ENCODE peak calls at places on chromosomes 3 and 15, in ten cellular contexts. N, Z, J, S, C, K, Y, D, B and X are unnamed samples. For H3K9me3, the result is how much of the 10 kb centered on the place peaks cover.

GRCh38 chr3:5095879-5096278 is 26.2 kb upstream of the ARL8B start:
- DNase-seq in B (no peak), K (no peak), S (no peak), D (no peak), J (no peak), Z (peak), Y (peak), C (no peak), N (peak), X (peak)

GRCh38 chr3:107574650-107575049 is 51.9 kb downstream of the BBX start:
- DNase-seq in Y (peak), B (no peak), Z (no peak), K (peak), S (no peak), N (peak), C (no peak), D (no peak), J (no peak), X (peak)

GRCh38 chr3:30300844-30301243 is 305.6 kb upstream of the TGFBR2 start:
- DNase-seq in J (no peak), Y (peak), K (no peak), D (no peak), C (no peak), B (no peak), N (no peak), S (no peak), Z (no peak), X (no peak)

GRCh38 chr15:80684697-80685096 is 10.4 kb upstream of the ABHD17C start:
- DNase-seq in B (no peak), D (no peak), C (no peak), J (no peak), N (no peak), Y (no peak), Z (no peak), K (no peak), S (no peak), X (no peak)

GRCh38 chr15:92597548-92597947 is 58.0 kb downstream of the FAM174B start:
- DNase-seq in Y (no peak), K (no peak), D (no peak), S (peak), B (no peak), N (no peak), C (no peak), Z (no peak), J (no peak), X (no peak)

GRCh38 chr3:42149537-42150426 is 58.6 kb downstream of the TRAK1 start:
- DNase-seq in C (peak), S (peak), J (no peak), B (peak), D (no peak), N (no peak), K (no peak), Y (no peak), Z (no peak), X (no peak)

GRCh38 chr3:37922721-37923575 is 61.3 kb downstream of the CTDSPL start:
- DNase-seq in D (no peak), K (no peak), S (peak), C (peak), Z (no peak), N (peak), J (no peak), B (no peak), Y (no peak), X (peak)

GRCh38 chr3:106013971-106014370 is 145.2 kb upstream of the CBLB start:
- DNase-seq in J (no peak), N (peak), C (no peak), K (peak), Y (no peak), S (no peak), Z (no peak), B (no peak), D (no peak), X (no peak)

GRCh38 chr3:116198087-116198486 is 247.2 kb downstream of the LSAMP start:
- DNase-seq in D (no peak), J (no peak), B (no peak), K (no peak), S (no peak), N (peak), Z (no peak), Y (no peak), C (no peak), X (no peak)

GRCh38 chr3:115469649-115470048 is 153.7 kb upstream of the GAP43 start:
- DNase-seq in C (no peak), N (no peak), B (no peak), S (no peak), Z (no peak), Y (no peak), D (no peak), K (no peak), J (no peak), X (no peak)

DNA sequence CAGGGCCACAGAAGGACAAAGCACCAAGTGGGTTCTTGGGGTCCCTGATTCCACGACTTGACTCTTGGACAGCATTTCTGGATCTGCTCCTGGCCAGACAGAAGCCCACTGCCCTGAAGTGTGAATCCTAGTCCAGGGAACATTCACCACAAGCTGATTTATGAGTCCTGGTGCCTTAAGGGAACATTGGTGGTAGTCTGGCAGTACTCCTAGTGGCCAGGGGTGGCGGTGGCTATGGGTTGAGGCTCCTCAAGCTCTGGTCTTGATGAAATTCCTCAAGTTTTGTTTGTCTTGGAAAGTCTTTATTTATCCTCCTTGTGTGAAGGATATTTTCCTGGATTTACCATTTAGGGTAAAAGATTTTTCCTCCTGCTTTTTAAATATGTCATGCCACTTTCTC is 307.5 kb downstream of the PYDC2 start:
- DNase-seq in D (no peak), B (no peak), K (no peak), N (no peak), Z (no peak), S (no peak), Y (no peak), C (no peak), J (no peak), X (no peak)
- TF ChIP-seq CTCF in D (no peak), B (no peak), K (no peak), N (no peak), Z (no peak), S (no peak), Y (peak), C (no peak), J (no peak), X (no peak)

GRCh38 chr15:25175033-25175788 is 220.4 kb downstream of the SNRPN start:
- DNase-seq in D (peak), Z (peak), K (no peak), Y (no peak), B (peak), C (peak), J (no peak), N (no peak), S (peak), X (no peak)
- H3K9me3 ChIP-seq in D (half or more), Z (under half), K (under half), Y (under half), B (under half), C (under half), J (half or more), N (half or more), S (half or more), X (under half)

DNA sequence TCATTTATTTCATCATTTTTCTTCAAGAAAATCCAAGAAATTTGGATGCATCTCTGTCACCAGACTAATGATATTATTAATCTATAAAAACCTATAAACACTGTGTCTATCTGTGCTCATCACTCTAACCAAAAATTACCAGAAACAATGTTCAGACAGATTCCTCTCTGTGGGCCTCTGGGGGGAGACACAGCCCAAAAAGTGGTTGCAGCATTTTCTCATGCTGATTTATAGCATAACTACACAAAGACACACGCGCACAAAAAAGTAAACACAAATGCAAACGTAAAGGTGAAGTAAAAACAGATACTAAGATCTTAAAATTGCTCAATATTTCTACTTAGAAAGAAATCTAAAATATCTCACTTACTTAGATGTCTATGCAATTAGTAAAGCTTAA is 976.0 kb downstream of the GBE1 start:
- DNase-seq in D (no peak), S (no peak), C (no peak), Z (no peak), K (no peak), J (no peak), N (no peak), Y (peak), B (no peak), X (no peak)
- TF ChIP-seq CTCF in D (no peak), S (no peak), C (no peak), Z (no peak), K (peak), J (no peak), N (no peak), Y (peak), B (no peak), X (no peak)

DNA sequence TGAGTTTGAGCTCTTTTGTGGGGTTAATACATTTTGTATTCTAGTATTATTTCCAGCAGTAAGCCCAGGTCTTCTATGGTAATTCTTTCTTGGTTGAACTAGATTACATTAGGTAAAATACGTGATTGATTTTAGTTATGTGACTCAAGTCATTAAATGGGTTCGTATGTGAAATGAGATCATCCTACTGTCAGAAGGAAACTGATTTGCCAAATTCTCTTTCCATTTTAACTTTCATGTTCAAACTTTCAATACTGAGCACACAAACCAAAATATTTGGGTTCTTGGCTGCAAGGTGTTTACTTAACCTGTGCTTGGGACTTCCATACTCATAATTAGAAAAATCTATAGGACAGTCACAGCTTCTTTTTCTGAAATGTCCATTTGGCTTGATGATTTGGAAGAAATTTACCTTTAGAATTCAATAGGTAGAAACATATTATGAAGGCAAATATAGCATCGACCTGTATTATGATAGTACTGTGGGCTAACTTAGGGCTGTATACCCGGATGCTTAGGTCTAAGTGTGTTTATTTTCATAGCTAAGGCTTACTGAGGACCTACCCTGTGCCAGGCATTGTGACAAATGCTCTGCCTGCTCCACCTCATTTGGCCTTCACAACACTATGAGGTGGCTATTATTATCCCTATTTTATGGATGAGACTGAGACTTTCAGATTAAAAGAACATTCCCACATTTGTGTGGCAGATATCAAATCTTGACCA is 631.8 kb upstream of the GRM7 start:
- DNase-seq in D (no peak), B (no peak), K (no peak), N (no peak), J (no peak), Y (no peak), Z (no peak), S (no peak), C (no peak), X (no peak)
- H3K9me3 ChIP-seq in D (under half), B (under half), K (under half), N (under half), J (under half), Y (under half), Z (under half), S (under half), C (under half), X (under half)

DNA sequence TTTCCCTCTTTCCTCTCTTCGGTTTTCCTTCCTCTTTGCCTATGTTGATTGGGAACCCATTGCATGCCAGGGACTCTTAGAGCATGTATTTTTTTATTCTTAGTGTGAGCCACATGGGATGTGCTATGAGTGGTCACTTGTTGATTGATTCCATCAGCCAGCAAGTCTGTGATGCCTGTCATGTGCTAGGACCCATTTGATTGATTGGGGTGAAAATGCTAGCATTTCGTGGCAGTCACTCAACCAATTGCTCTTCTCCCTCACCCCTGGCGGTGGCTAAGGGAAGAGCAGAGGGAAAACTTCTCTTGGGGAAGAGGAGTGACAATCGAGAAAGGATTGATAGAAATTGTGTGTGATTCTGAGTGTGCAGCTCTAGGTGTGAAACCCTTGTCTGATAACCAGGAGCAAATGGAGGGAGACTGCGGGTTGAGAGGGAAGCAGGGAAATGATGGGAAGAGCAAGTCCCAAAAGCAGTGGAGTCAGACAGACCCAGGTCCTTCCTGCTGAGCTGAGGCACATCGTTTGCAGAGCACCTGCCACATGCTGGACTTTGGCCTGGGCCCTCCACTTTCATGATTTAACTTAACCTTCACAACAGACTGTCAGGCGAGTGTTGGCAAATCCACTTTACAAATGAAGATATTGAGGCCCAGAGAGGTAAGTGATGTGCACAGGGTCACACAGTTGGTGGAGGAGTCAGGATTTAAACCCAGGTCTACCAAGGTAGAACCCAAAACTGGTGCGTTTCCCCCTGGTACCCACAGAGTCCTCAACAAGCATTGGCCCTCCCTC is 40.0 kb downstream of the SLC6A11 start:
- DNase-seq in J (no peak), S (no peak), D (no peak), Y (peak), N (no peak), K (no peak), C (no peak), B (no peak), Z (no peak), X (no peak)
- TF ChIP-seq CTCF in J (no peak), S (no peak), D (no peak), Y (peak), N (peak), K (peak), C (no peak), B (peak), Z (no peak), X (peak)

GRCh38 chr15:25061808-25062550 is 107.2 kb downstream of the SNRPN start:
- DNase-seq in J (no peak), Y (no peak), C (no peak), B (peak), N (no peak), D (peak), S (peak), Z (no peak), K (no peak), X (no peak)

GRCh38 chr15:25060996-25061620 is 106.3 kb downstream of the SNRPN start:
- DNase-seq in Z (no peak), J (no peak), D (peak), S (peak), C (no peak), N (no peak), Y (no peak), K (no peak), B (no peak), X (no peak)

GRCh38 chr15:25060472-25060803 is 105.7 kb downstream of the SNRPN start:
- DNase-seq in S (peak), K (no peak), Y (no peak), Z (no peak), C (no peak), D (no peak), N (no peak), B (peak), J (no peak), X (no peak)

GRCh38 chr15:25058080-25058785 is 103.4 kb downstream of the SNRPN start:
- DNase-seq in Y (no peak), S (peak), B (peak), J (no peak), Z (no peak), D (peak), N (no peak), C (peak), K (no peak), X (no peak)

GRCh38 chr15:25059698-25060471 is 105.1 kb downstream of the SNRPN start:
- DNase-seq in J (no peak), C (no peak), D (peak), B (peak), Z (no peak), N (no peak), S (peak), Y (no peak), K (no peak), X (no peak)
- H3K9me3 ChIP-seq in J (half or more), C (half or more), D (half or more), B (half or more), Z (half or more), N (half or more), S (half or more), Y (under half), K (half or more), X (under half)

GRCh38 chr3:7144696-7145308 is 283.9 kb downstream of the GRM7 start:
- DNase-seq in S (no peak), J (no peak), D (no peak), Z (no peak), N (no peak), Y (peak), K (peak), B (no peak), C (peak), X (peak)
- TF ChIP-seq CTCF in S (no peak), J (peak), D (no peak), Z (no peak), N (no peak), Y (peak), K (peak), B (peak), C (peak), X (peak)